ENCODE peak calls at places on chromosomes 16 and 17, in nine cellular contexts. R is fibroblast of the aortic adventitia, S is transverse colon, Z is upper lobe of right lung, M is GM23248, B is cardiac fibroblast, I is mucosa of descending colon, C is SK-N-MC, V is tibial nerve. D is an unnamed sample.

GRCh38 chr16:81337097-81337496 is 22.3 kb downstream of the GAN start:
- DNase-seq in R (no peak), S (no peak), Z (no peak), M (peak), B (no peak), I (no peak), C (no peak), V (no peak), D (no peak)

GRCh38 chr17:4411201-4411600 is 22.5 kb upstream of the SPNS3 start:
- DNase-seq in R (no peak), S (no peak), Z (no peak), M (no peak), B (no peak), I (no peak), C (no peak), V (no peak), D (no peak)

GRCh38 chr16:80717611-80718010 is 86.8 kb downstream of the CDYL2 start:
- DNase-seq in R (no peak), S (no peak), Z (no peak), M (no peak), B (no peak), I (no peak), C (no peak), V (no peak), D (no peak)

GRCh38 chr17:2634361-2634960 is 41.0 kb downstream of the PAFAH1B1 start:
- DNase-seq in R (no peak), S (peak), Z (no peak), M (peak), B (no peak), I (no peak), C (no peak), V (no peak), D (peak)

GRCh38 chr17:2237521-2237921 is 66.1 kb downstream of the SMG6 start:
- DNase-seq in R (peak), S (no peak), Z (no peak), M (peak), B (peak), I (no peak), C (no peak), V (no peak), D (no peak)

GRCh38 chr17:40550608-40551007 is 14.7 kb downstream of the CCR7 start:
- DNase-seq in R (peak), S (peak), Z (peak), M (peak), B (peak), I (peak), C (no peak), V (no peak), D (peak)

GRCh38 chr17:74840989-74841666 is 18.6 kb downstream of the GRIN2C start:
- DNase-seq in R (peak), S (peak), Z (no peak), M (peak), B (peak), I (no peak), C (no peak), V (peak), D (no peak)

GRCh38 chr17:45740553-45741330 is 43.4 kb upstream of the CRHR1 start:
- DNase-seq in R (peak), S (no peak), Z (no peak), M (peak), B (peak), I (no peak), C (no peak), V (no peak), D (no peak)

GRCh38 chr17:78680436-78680835 is 101.6 kb downstream of the CYTH1 start:
- DNase-seq in R (no peak), S (no peak), Z (peak), M (no peak), B (peak), I (no peak), C (no peak), V (no peak), D (no peak)

GRCh38 chr17:57257213-57257873 is 1.0 kb downstream of the MSI2 start:
- DNase-seq in R (no peak), S (peak), Z (no peak), M (peak), B (no peak), I (no peak), C (no peak), V (no peak), D (no peak)

GRCh38 chr17:48597492-48597774 is 3.9 kb upstream of the HOXB5 start:
- DNase-seq in R (no peak), S (no peak), Z (no peak), M (no peak), B (no peak), I (peak), C (no peak), V (no peak), D (no peak)
- H3K4me3 ChIP-seq in R (peak), S (peak), Z (peak), M (peak), B (peak), I (peak), C (no peak), V (peak), D (peak)

GRCh38 chr17:16286947-16287562 is 66.2 kb downstream of the CENPV start:
- DNase-seq in R (peak), S (peak), Z (no peak), M (peak), B (peak), I (peak), C (no peak), V (no peak), D (no peak)

GRCh38 chr17:16283705-16284104 is 66.7 kb downstream of the PIGL start:
- DNase-seq in R (peak), S (no peak), Z (no peak), M (peak), B (peak), I (no peak), C (no peak), V (no peak), D (no peak)

GRCh38 chr17:16285646-16286008 is 67.6 kb downstream of the CENPV start:
- DNase-seq in R (no peak), S (no peak), Z (no peak), M (no peak), B (no peak), I (no peak), C (no peak), V (no peak), D (no peak)

GRCh38 chr17:16287563-16288027 is 65.7 kb downstream of the CENPV start:
- DNase-seq in R (peak), S (peak), Z (no peak), M (peak), B (peak), I (no peak), C (no peak), V (no peak), D (peak)

DNA sequence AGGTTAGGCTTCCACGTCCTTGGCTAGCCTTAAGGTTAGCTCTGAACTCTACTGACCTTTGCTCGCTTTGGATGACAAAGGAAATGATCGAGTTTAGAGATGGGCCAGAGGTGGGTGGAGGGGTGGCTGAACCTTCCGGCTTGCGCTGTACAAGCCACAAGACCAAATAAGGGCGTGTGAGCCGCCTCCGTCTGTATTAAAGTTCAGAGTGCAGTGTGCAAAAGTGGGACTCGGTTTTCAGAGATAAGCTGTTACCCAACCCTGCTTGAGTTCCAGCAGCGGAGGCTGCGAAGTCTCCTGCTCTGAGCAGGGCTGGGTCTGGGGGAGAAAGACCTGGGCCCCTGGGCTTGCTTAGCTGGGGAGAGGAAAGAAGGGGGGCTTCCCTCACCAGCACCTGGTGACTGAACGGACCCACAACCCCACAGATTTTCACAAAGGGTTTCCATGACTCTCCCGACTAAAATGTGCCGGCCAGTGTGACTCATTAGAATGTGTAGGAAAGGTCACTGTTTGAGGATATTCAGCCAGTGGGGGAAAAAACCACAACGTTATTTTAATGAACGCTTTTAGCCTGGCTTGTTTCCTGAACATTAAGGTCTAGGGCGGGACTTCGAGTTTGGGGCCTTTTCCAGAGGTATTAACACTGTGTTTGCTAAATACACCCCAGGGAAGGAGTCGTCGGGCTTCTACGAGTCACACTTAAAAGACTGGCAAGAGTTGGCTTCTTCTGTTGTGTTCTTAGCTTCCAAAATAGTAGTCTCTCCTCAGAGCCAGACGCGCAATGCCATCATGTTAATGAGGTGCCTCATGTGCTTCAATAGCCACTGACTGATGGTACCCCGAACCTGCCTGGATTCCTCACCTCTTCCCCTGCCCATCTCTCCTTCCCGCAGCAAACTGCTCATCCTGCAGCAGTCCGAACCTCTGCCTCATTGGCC is 67.0 kb downstream of the CENPV start:
- DNase-seq in R (peak), S (peak), Z (peak), M (peak), B (peak), I (peak), C (no peak), V (peak), D (peak)
- H3K4me3 ChIP-seq in R (peak), S (no peak), Z (peak), M (peak), B (peak), I (no peak), C (peak), V (no peak), D (peak)

GRCh38 chr17:81701288-81702071 is 1.7 kb upstream of the MRPL12 start:
- DNase-seq in R (no peak), S (no peak), Z (no peak), M (peak), B (no peak), I (peak), C (no peak), V (no peak), D (no peak)

GRCh38 chr17:81697261-81698044 is 5.7 kb upstream of the MRPL12 start:
- DNase-seq in R (no peak), S (no peak), Z (no peak), M (no peak), B (no peak), I (no peak), C (no peak), V (no peak), D (no peak)

GRCh38 chr17:81703747-81704654 is 834 bp downstream of the MRPL12 start:
- DNase-seq in R (no peak), S (no peak), Z (no peak), M (peak), B (no peak), I (no peak), C (no peak), V (no peak), D (no peak)

GRCh38 chr17:81702934-81703746 is at the start of gene MRPL12:
- DNase-seq in R (peak), S (peak), Z (peak), M (peak), B (peak), I (peak), C (peak), V (peak), D (peak)

GRCh38 chr17:81700353-81701287 is 2.5 kb upstream of the MRPL12 start:
- DNase-seq in R (no peak), S (no peak), Z (peak), M (no peak), B (no peak), I (peak), C (no peak), V (no peak), D (no peak)
- H3K4me3 ChIP-seq in R (no peak), S (no peak), Z (no peak), M (no peak), B (no peak), I (no peak), C (peak), V (no peak), D (peak)

GRCh38 chr16:77434022-77434364 is 841 bp downstream of the ADAMTS18 start:
- DNase-seq in R (no peak), S (no peak), Z (no peak), M (no peak), B (no peak), I (no peak), C (no peak), V (no peak), D (no peak)

GRCh38 chr16:77432264-77432663 is 2.6 kb downstream of the ADAMTS18 start:
- DNase-seq in R (no peak), S (no peak), Z (no peak), M (no peak), B (no peak), I (no peak), C (no peak), V (no peak), D (no peak)

GRCh38 chr16:77435240-77435819 is 496 bp upstream of the ADAMTS18 start:
- DNase-seq in R (no peak), S (no peak), Z (no peak), M (no peak), B (no peak), I (no peak), C (no peak), V (no peak), D (no peak)

GRCh38 chr16:77433146-77433545 is 1.7 kb downstream of the ADAMTS18 start:
- DNase-seq in R (no peak), S (no peak), Z (no peak), M (no peak), B (no peak), I (no peak), C (no peak), V (no peak), D (no peak)

DNA sequence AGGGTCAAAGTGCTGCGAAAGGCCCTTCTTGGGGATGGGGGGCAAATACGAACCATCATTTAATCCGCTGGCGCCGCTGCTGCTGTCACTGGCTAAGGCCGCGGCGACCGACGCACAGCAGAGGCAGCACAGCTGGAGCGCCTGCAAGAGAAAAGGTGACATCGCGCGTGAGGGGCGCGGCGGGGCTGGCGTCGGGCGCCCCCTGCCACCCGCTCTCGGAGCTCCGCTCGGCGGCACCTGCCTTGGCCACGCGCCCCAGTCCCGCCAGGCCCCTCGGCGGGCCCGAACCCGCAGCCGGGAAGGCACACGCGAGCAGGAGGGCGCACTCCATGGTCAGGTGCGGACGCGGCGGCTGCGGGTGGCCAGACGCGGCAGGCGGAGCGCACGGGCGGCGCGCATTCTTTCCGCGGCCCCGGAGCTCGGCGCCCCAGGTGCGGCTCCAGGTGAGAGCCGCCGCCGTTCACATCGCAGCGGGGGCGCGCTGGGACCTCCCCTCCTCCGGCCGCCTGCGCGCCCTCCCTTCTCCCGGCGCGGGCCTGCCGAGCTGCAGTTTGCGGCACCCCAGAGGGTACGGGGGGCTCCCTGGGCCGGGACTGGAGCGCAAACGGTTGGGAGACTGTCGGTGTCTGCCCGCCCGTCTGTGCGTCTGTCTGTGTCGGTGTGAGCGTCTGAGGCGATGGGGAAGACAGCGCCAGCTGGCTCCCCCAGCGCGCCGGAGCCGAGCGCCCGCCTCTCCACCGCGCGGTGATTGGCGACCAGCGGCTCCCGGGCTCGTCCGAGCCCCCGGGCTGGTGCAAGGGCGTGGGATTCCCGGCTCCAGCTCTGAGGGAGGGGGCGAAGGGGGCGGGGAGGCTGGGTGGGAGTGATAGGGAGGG is at the start of gene ADAMTS18:
- DNase-seq in R (no peak), S (no peak), Z (no peak), M (no peak), B (no peak), I (no peak), C (no peak), V (no peak), D (no peak)
- H3K4me3 ChIP-seq in R (peak), S (no peak), Z (no peak), M (no peak), B (peak), I (no peak), C (no peak), V (no peak), D (no peak)

DNA sequence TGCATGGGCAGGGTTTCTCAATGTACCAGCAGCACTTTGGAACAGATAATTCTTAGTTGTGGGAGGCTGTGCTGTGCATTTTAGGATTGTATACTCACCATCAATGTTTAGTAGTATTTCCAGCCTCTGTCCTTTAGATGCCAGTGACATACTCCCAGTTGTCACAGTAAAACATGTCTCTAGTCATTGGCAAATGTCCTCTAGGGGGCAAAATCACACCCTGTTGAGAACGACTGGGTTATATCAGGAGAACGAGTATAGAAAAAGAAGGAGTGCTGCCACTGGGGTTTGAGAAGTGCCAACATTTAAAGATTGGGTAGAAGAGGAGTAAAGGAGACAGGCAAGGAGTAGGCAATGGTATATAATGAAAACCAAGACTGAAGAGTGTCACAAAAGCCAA is 37.9 kb upstream of the SMIM36 start:
- DNase-seq in R (no peak), S (no peak), Z (no peak), M (peak), B (no peak), I (no peak), C (no peak), V (no peak), D (no peak)
- H3K4me3 ChIP-seq in R (no peak), S (no peak), Z (no peak), M (no peak), B (no peak), I (no peak), C (no peak), V (no peak), D (no peak)

GRCh38 chr16:11517926-11518325 is 68.8 kb downstream of the LITAF start:
- DNase-seq in R (no peak), S (no peak), Z (no peak), M (no peak), B (no peak), I (no peak), C (no peak), V (no peak), D (no peak)
- H3K4me3 ChIP-seq in R (no peak), S (no peak), Z (no peak), M (no peak), B (no peak), I (no peak), C (no peak), V (no peak), D (no peak)

GRCh38 chr16:6345090-6345489 is 987.6 kb upstream of the RBFOX1 start:
- DNase-seq in R (no peak), S (no peak), Z (no peak), M (no peak), B (no peak), I (no peak), C (no peak), V (no peak), D (no peak)

GRCh38 chr16:6341993-6342392 is 990.7 kb upstream of the RBFOX1 start:
- DNase-seq in R (no peak), S (no peak), Z (no peak), M (no peak), B (no peak), I (no peak), C (no peak), V (no peak), D (no peak)

DNA sequence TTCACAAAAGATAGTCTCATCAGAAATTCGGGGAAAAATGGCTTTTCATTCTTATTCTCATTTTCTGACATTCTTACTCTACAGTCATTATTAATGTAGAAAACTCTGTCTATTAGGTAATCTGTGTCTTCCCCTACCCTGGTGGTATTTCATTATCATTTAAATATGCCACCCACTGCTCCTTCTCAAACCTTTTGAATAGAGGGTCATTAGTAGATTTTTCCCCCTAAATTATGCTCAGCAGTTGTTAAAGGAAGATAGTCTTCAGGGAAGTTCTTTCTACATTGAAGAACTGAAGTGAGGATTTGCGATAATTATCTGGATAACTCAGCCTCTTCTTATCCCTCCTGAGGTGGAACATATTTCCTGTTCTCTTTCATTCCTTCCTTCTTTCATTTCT is 989.5 kb upstream of the RBFOX1 start:
- DNase-seq in R (no peak), S (no peak), Z (no peak), M (no peak), B (no peak), I (no peak), C (no peak), V (no peak), D (no peak)
- H3K4me3 ChIP-seq in R (no peak), S (no peak), Z (no peak), M (no peak), B (no peak), I (no peak), C (no peak), V (no peak), D (no peak)